ENCODE peak calls at places on chromosomes 2 and 18, in five cellular contexts. G, V, P, E and I are unnamed samples.

GRCh38 chr2:1622521-1623200 is 121.7 kb downstream of the PXDN start:
- DNase-seq in V (no peak), G (no peak), E (no peak), P (no peak), I (no peak)

GRCh38 chr18:22005191-22005824 is 164.1 kb upstream of the GATA6 start:
- DNase-seq in P (peak), G (no peak), V (no peak), E (no peak), I (peak)

GRCh38 chr2:186590538-186591441 is 934 bp downstream of the ITGAV start:
- DNase-seq in G (no peak), E (peak), P (peak), V (no peak), I (no peak)

GRCh38 chr2:172082944-172083718 is 2.2 kb upstream of the DLX1 start:
- DNase-seq in G (no peak), V (no peak), P (no peak), E (no peak), I (no peak)

GRCh38 chr2:191836471-191836852 is 10.4 kb downstream of the CAVIN2 start:
- DNase-seq in E (no peak), P (no peak), V (no peak), G (no peak), I (no peak)

GRCh38 chr2:137775529-137775928 is 188.7 kb upstream of the HNMT start:
- DNase-seq in V (no peak), E (no peak), G (no peak), P (no peak), I (no peak)

GRCh38 chr2:232888839-232889529 is 18.9 kb downstream of the SNORC start:
- DNase-seq in P (no peak), V (no peak), G (no peak), E (no peak), I (no peak)

GRCh38 chr2:121241466-121241865 is 43.5 kb downstream of the TFCP2L1 start:
- DNase-seq in V (no peak), P (no peak), G (no peak), E (no peak), I (no peak)

GRCh38 chr2:99867690-99868089 is 274.7 kb downstream of the AFF3 start:
- DNase-seq in V (no peak), G (no peak), P (peak), E (no peak), I (no peak)

GRCh38 chr2:181036848-181037603 is 56.6 kb downstream of the UBE2E3 start:
- DNase-seq in E (no peak), V (peak), P (peak), G (no peak), I (peak)

GRCh38 chr2:122955761-122956160 is 1069.3 kb upstream of the CNTNAP5 start:
- DNase-seq in G (no peak), P (no peak), E (no peak), V (no peak), I (no peak)

GRCh38 chr2:238911376-238912227 is 63.7 kb downstream of the TWIST2 start:
- DNase-seq in G (no peak), V (no peak), P (no peak), E (no peak), I (no peak)

GRCh38 chr2:169799555-169799954 is 884 bp downstream of the SSB start:
- DNase-seq in V (no peak), G (no peak), E (no peak), P (peak), I (no peak)

GRCh38 chr2:38462121-38462634 is 85.1 kb upstream of the ATL2 start:
- DNase-seq in P (peak), V (peak), G (no peak), E (no peak), I (peak)

GRCh38 chr2:218010838-218011616 is 8.2 kb upstream of the TNS1 start:
- DNase-seq in P (no peak), V (no peak), G (no peak), E (no peak), I (no peak)

GRCh38 chr2:71070294-71071025 is 2.0 kb downstream of the NAGK start:
- DNase-seq in G (no peak), P (peak), E (no peak), V (no peak), I (no peak)

GRCh38 chr2:219402665-219403515 is 15.2 kb upstream of the DNPEP start:
- DNase-seq in G (peak), P (peak), V (peak), E (peak), I (no peak)

GRCh38 chr2:238102865-238103264 is 2.7 kb downstream of the ESPNL start:
- DNase-seq in G (no peak), E (no peak), V (no peak), P (no peak), I (no peak)

GRCh38 chr2:22143840-22144239 is 1020.1 kb downstream of the TDRD15 start:
- DNase-seq in V (no peak), E (no peak), G (no peak), P (no peak), I (no peak)